ENCODE peak calls at places on chromosomes 3 and 15, in six cellular contexts. T is amygdala; J is HS-27A; H is NCI-H146; L is activated CD4-positive, alpha-beta T cell treated with anti-CD3 and anti-CD28 coated beads for 24 hours; P is SW 1271. N is an unnamed sample.

GRCh38 chr15:49988766-49989165 is 130.3 kb downstream of the ATP8B4 start:
- DNase-seq in T (no peak), J (no peak), H (no peak), L (no peak), P (no peak), N (no peak)

GRCh38 chr3:152317184-152317583 is 48.5 kb downstream of the MBNL1 start:
- DNase-seq in T (no peak), J (no peak), H (no peak), L (no peak), P (no peak), N (no peak)

GRCh38 chr15:66789029-66790025 is 87.3 kb downstream of the SMAD6 start:
- DNase-seq in T (no peak), J (no peak), H (no peak), L (no peak), P (peak; percentile 48), N (no peak)

GRCh38 chr3:100899440-100900091 is 93.7 kb downstream of the ABI3BP start:
- DNase-seq in T (no peak), J (no peak), H (no peak), L (no peak), P (no peak), N (no peak)

GRCh38 chr3:141498592-141499223 is 11.9 kb downstream of the RASA2 start:
- DNase-seq in T (no peak), J (no peak), H (no peak), L (peak; percentile 58), P (no peak), N (peak; percentile 39)

GRCh38 chr3:10950476-10951294 is 41.9 kb upstream of the SLC6A1 start:
- DNase-seq in T (no peak), J (peak; percentile 24), H (no peak), L (no peak), P (peak; percentile 57), N (no peak)

GRCh38 chr15:83559310-83559966 is 94.5 kb upstream of the ADAMTSL3 start:
- DNase-seq in T (peak; percentile 40), J (peak; percentile 45), H (peak; percentile 17), L (peak; percentile 24), P (peak; percentile 76), N (peak; percentile 35)

GRCh38 chr15:67000896-67001295 is 64.5 kb upstream of the SMAD3 start:
- DNase-seq in T (no peak), J (no peak), H (no peak), L (no peak), P (no peak), N (no peak)

GRCh38 chr3:189841474-189842205 is 210.5 kb downstream of the TP63 start:
- DNase-seq in T (no peak), J (no peak), H (no peak), L (no peak), P (no peak), N (no peak)

GRCh38 chr3:102057781-102058421 is 208.6 kb downstream of the NFKBIZ start:
- DNase-seq in T (no peak), J (no peak), H (no peak), L (no peak), P (no peak), N (peak; percentile 45)

GRCh38 chr3:75305901-75306300 is 358.2 kb upstream of the FRG2C start:
- DNase-seq in T (no peak), J (no peak), H (no peak), L (no peak), P (no peak), N (no peak)

GRCh38 chr15:49187537-49188245 is 17.6 kb downstream of the GALK2 start:
- DNase-seq in T (no peak), J (no peak), H (no peak), L (no peak), P (no peak), N (no peak)

GRCh38 chr15:41417418-41417811 is 520 bp downstream of the RTF1 start:
- DNase-seq in T (no peak), J (peak; percentile 23), H (no peak), L (no peak), P (no peak), N (no peak)

GRCh38 chr3:149839874-149840273 is 26.9 kb downstream of the RNF13 start:
- DNase-seq in T (no peak), J (no peak), H (no peak), L (no peak), P (no peak), N (no peak)

GRCh38 chr3:180391001-180391400 is 211.0 kb upstream of the TTC14 start:
- DNase-seq in T (no peak), J (no peak), H (no peak), L (no peak), P (no peak), N (no peak)

GRCh38 chr15:101310163-101310480 is 15.1 kb upstream of the SNRPA1 start:
- DNase-seq in T (no peak), J (no peak), H (no peak), L (no peak), P (no peak), N (no peak)

GRCh38 chr15:76429661-76430060 is 93.1 kb downstream of the ISL2 start:
- DNase-seq in T (no peak), J (no peak), H (no peak), L (no peak), P (no peak), N (no peak)

GRCh38 chr15:73930790-73931281 is 4.6 kb downstream of the LOXL1 start:
- DNase-seq in T (no peak), J (no peak), H (no peak), L (no peak), P (no peak), N (no peak)

GRCh38 chr15:70266412-70267089 is 168.8 kb upstream of the TLE3 start:
- DNase-seq in T (no peak), J (no peak), H (no peak), L (no peak), P (no peak), N (no peak)

N was measured in GM18507.